ENCODE peak calls at places on chromosome 14, in six cellular contexts. U, W, F, D, B and N are unnamed samples.

GRCh38 chr14:53113992-53114391 is 39.1 kb downstream of the DDHD1 start:
- DNase-seq in U (no peak), W (no peak), F (no peak), D (no peak), B (no peak), N (no peak)

GRCh38 chr14:74501135-74501614 is 7.6 kb downstream of the ISCA2 start:
- DNase-seq in U (peak), W (no peak), F (peak), D (no peak), B (no peak), N (peak)

GRCh38 chr14:45526715-45527549 is 273.9 kb upstream of the MIS18BP1 start:
- DNase-seq in U (no peak), W (no peak), F (no peak), D (peak), B (no peak), N (no peak)

GRCh38 chr14:68814376-68815287 is 21.8 kb upstream of the ZFP36L1 start:
- DNase-seq in U (no peak), W (no peak), F (peak), D (peak), B (peak), N (no peak)

GRCh38 chr14:35999264-35999663 is 173.1 kb downstream of the BRMS1L start:
- DNase-seq in U (no peak), W (no peak), F (no peak), D (no peak), B (no peak), N (no peak)

GRCh38 chr14:85308531-85309300 is 221.2 kb upstream of the FLRT2 start:
- DNase-seq in U (no peak), W (no peak), F (no peak), D (no peak), B (no peak), N (no peak)

GRCh38 chr14:34693228-34693939 is 21.0 kb downstream of the CFL2 start:
- DNase-seq in U (no peak), W (no peak), F (no peak), D (no peak), B (no peak), N (peak)

GRCh38 chr14:32010561-32011188 is 66.4 kb upstream of the ARHGAP5 start:
- DNase-seq in U (peak), W (no peak), F (no peak), D (no peak), B (no peak), N (no peak)

GRCh38 chr14:71764701-71765347 is 167.4 kb upstream of the RGS6 start:
- DNase-seq in U (no peak), W (no peak), F (no peak), D (no peak), B (no peak), N (no peak)

GRCh38 chr14:100729982-100730381 is 3.3 kb downstream of the DLK1 start:
- DNase-seq in U (no peak), W (no peak), F (no peak), D (no peak), B (no peak), N (no peak)

GRCh38 chr14:90815817-90816662 is at the start of gene TTC7B:
- DNase-seq in U (no peak), W (no peak), F (no peak), D (peak), B (peak), N (no peak)

GRCh38 chr14:74574706-74575105 is 37.3 kb downstream of the LTBP2 start:
- DNase-seq in U (peak), W (no peak), F (no peak), D (no peak), B (no peak), N (no peak)

GRCh38 chr14:74634481-74634880 is 22.4 kb upstream of the LTBP2 start:
- DNase-seq in U (no peak), W (no peak), F (no peak), D (no peak), B (no peak), N (no peak)

GRCh38 chr14:22822619-22823551 is 6.8 kb upstream of the MRPL52 start:
- DNase-seq in U (peak), W (peak), F (peak), D (peak), B (peak), N (peak)

GRCh38 chr14:76065519-76065918 is 80.0 kb downstream of the IFT43 start:
- DNase-seq in U (no peak), W (no peak), F (no peak), D (no peak), B (no peak), N (no peak)

GRCh38 chr14:57136669-57137068 is 132.0 kb downstream of the EXOC5 start:
- DNase-seq in U (no peak), W (no peak), F (no peak), D (peak), B (no peak), N (no peak)

GRCh38 chr14:91063119-91063518 is 2.7 kb upstream of the RPS6KA5 start:
- DNase-seq in U (no peak), W (no peak), F (no peak), D (peak), B (no peak), N (no peak)

GRCh38 chr14:96999654-97000155 is 202.5 kb downstream of the VRK1 start:
- DNase-seq in U (no peak), W (no peak), F (no peak), D (no peak), B (no peak), N (no peak)